ENCODE peak calls at places on chromosomes 11 and 22, in five cellular contexts. M, Z, V, W and X are unnamed samples.

GRCh38 chr11:132779487-132779886 is 752.8 kb downstream of the OPCML start:
- DNase-seq in Z (no peak), V (peak; percentile 48), W (no peak), M (no peak), X (no peak)

GRCh38 chr11:74988541-74989268 is at the start of gene NEU3:
- DNase-seq in V (peak; percentile 90), Z (peak; percentile 69), W (peak; percentile 80), M (peak; percentile 82), X (peak; percentile 96)

GRCh38 chr11:102810943-102811528 is 13.1 kb upstream of the MMP1 start:
- DNase-seq in V (peak; percentile 71), Z (no peak), W (no peak), M (peak; percentile 34), X (no peak)

GRCh38 chr11:128201801-128202200 is 385.6 kb downstream of the ETS1 start:
- DNase-seq in W (no peak), M (no peak), Z (no peak), V (no peak), X (no peak)

GRCh38 chr11:72871089-72871488 is 56.9 kb downstream of the ATG16L2 start:
- DNase-seq in V (no peak), M (no peak), W (no peak), Z (no peak), X (no peak)

GRCh38 chr11:67073908-67074307 is 17.3 kb downstream of the RHOD start:
- DNase-seq in W (no peak), Z (no peak), V (peak; percentile 55), M (no peak), X (no peak)

GRCh38 chr22:43749473-43749872 is 62.6 kb downstream of the EFCAB6 start:
- DNase-seq in Z (no peak), M (no peak), W (no peak), V (peak; percentile 41), X (no peak)

GRCh38 chr11:45606514-45607024 is 58.9 kb downstream of the CHST1 start:
- DNase-seq in V (peak; percentile 93), Z (no peak), W (no peak), M (no peak), X (no peak)

GRCh38 chr11:37072538-37072937 is 474.5 kb upstream of the RAG2 start:
- DNase-seq in M (no peak), W (no peak), V (no peak), Z (no peak), X (no peak)

GRCh38 chr11:65107751-65108468 is 3.8 kb upstream of the TM7SF2 start:
- DNase-seq in W (no peak), V (no peak), M (no peak), Z (no peak), X (peak; percentile 76)

GRCh38 chr11:65103476-65103875 is 7.5 kb downstream of the VPS51 start:
- DNase-seq in Z (no peak), V (no peak), M (no peak), W (no peak), X (no peak)

GRCh38 chr11:65107078-65107477 is 4.6 kb upstream of the TM7SF2 start:
- DNase-seq in M (no peak), W (no peak), V (no peak), Z (no peak), X (peak; percentile 54)

GRCh38 chr11:65102142-65103095 is 6.4 kb downstream of the VPS51 start:
- DNase-seq in Z (no peak), V (no peak), M (peak; percentile 48), W (no peak), X (no peak)

GRCh38 chr11:65104628-65105027 is 7.0 kb upstream of the TM7SF2 start:
- DNase-seq in V (no peak), M (no peak), Z (no peak), W (no peak), X (no peak)
- H3K36me3 ChIP-seq in V (peaks cover 7% of the 10 kb centered on the region), M (no peaks in the 10 kb centered on the region), Z (no peaks in the 10 kb centered on the region), W (no peaks in the 10 kb centered on the region), X (peaks cover 36% of the 10 kb centered on the region)

GRCh38 chr11:129975543-129975942 is 27.1 kb downstream of the PRDM10 start:
- DNase-seq in V (no peak), W (no peak), Z (no peak), M (no peak), X (no peak)

GRCh38 chr11:129974237-129974636 is 28.4 kb downstream of the PRDM10 start:
- DNase-seq in M (no peak), V (no peak), Z (no peak), W (no peak), X (no peak)

GRCh38 chr11:129973068-129973467 is 29.6 kb downstream of the PRDM10 start:
- DNase-seq in W (no peak), Z (no peak), V (peak; percentile 28), M (no peak), X (no peak)

GRCh38 chr11:129973809-129974208 is 28.8 kb downstream of the PRDM10 start:
- DNase-seq in V (peak; percentile 89), Z (no peak), M (no peak), W (no peak), X (no peak)

DNA sequence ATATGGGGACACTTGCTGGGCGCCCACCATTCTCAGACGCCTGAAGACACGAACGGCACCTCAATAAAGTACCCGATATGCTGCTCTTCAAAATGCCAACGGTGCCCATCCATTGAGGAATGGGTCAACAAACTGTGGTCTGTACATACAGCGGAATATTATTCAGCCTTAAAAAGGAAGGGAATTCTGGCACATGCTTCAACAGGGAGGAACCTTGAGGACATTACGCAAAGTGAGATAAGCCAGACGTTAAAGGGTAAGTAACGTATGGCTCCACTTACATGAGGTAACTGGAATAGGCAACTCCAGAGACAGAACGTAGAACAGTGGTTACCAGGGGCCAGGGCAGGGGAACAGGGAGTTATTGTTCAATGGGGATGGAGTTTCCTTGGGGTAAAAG is 28.0 kb downstream of the PRDM10 start:
- DNase-seq in V (no peak), M (no peak), Z (no peak), W (no peak), X (no peak)
- TF ChIP-seq POLR2AphosphoS5 in V (no peak), M (no peak), Z (no peak), W (no peak), X (no peak)

DNA sequence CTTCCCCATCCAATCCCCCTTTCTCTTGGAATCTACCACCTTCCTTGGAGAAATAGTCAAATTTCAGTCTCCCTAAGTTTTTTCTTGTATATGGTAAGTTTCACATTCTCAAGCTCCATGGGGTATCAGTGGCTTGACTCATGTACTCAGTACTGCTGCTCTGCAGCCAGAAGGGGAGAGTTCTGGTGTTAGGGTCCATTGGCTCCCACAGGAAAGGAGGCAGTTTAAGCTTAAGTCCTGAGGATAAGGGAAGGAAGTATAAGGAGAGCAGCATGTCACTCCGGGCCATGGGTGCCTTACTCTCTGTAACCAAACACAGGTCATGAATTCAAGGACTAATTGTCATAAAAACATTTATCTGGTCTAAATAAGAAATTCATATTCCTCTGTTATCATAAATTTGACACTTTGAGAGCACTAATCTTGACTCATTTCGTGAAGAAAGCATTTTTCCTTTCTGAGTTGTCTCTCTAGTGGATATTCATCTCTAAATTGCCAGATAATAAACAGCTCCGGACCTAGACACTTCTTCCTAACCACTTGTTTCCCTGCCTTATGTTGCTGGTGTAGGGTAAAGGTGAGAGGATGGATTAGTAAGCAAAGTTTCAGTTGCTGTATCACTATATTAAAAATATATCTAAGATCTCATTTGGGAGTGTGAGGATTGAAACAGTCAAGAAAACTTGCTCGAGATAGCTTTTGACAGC is 20.1 kb upstream of the SORL1 start:
- DNase-seq in Z (no peak), M (no peak), V (no peak), W (no peak), X (no peak)
- H3K36me3 ChIP-seq in Z (no peaks in the 10 kb centered on the region), M (no peaks in the 10 kb centered on the region), V (no peaks in the 10 kb centered on the region), W (no peaks in the 10 kb centered on the region), X (no peaks in the 10 kb centered on the region)

GRCh38 chr11:62423012-62423411 is 4.2 kb downstream of the SCGB1A1 start:
- DNase-seq in V (no peak), M (no peak), Z (no peak), W (no peak), X (no peak)
- TF ChIP-seq POLR2AphosphoS5 in V (no peak), M (no peak), Z (no peak), W (no peak), X (no peak)

GRCh38 chr11:875769-876301 is 33.2 kb downstream of the TSPAN4 start:
- DNase-seq in V (no peak), W (no peak), M (no peak), Z (no peak), X (no peak)

GRCh38 chr11:877565-877964 is 33.0 kb downstream of the CHID1 start:
- DNase-seq in W (no peak), V (peak; percentile 82), M (no peak), Z (peak; percentile 75), X (no peak)

GRCh38 chr11:873723-874122 is 31.1 kb downstream of the TSPAN4 start:
- DNase-seq in M (no peak), W (no peak), V (no peak), Z (no peak), X (no peak)

GRCh38 chr11:876550-876949 is 33.9 kb downstream of the TSPAN4 start:
- DNase-seq in W (no peak), M (no peak), Z (no peak), V (no peak), X (peak; percentile 90)

DNA sequence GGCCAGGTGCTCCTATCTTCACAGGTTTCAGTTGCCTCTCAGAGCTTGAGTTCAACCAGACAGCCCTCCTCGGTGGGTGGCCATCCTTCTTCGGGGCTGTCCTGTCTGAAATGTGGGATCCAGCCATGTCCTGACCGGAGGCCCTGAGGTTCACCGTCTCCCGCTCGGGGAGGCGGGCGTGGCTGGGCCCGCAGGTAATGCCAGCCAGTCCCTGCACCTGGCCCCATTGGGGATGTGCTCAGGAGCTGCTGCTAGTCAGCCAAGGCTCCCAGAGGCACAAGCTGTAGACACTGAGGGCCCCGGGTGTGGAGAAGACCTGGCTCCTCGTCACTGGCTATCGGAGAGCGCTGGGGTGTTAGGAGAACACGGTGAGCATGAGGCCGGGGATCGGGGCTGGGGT is 32.6 kb downstream of the TSPAN4 start:
- DNase-seq in W (no peak), M (no peak), Z (no peak), V (no peak), X (no peak)
- H3K36me3 ChIP-seq in W (no peaks in the 10 kb centered on the region), M (peaks cover 3% of the 10 kb centered on the region), Z (no peaks in the 10 kb centered on the region), V (peaks cover 4% of the 10 kb centered on the region), X (peaks cover 9% of the 10 kb centered on the region)

GRCh38 chr22:36856121-36856791 is 4.5 kb upstream of the NCF4 start:
- DNase-seq in W (peak; percentile 89), Z (peak; percentile 73), M (peak; percentile 87), V (peak; percentile 94), X (peak; percentile 98)
- TF ChIP-seq POLR2AphosphoS5 in W (peak; percentile 86), Z (peak; percentile 14), M (no peak), V (no peak), X (peak; percentile 88)